ENCODE peak calls at places on chromosomes 4 and X, in eight cellular contexts. V, M, Y, A, G, T, J and Q are unnamed samples.

GRCh38 chr4:13860126-13860525 is 232.6 kb upstream of the BOD1L1 start:
- DNase-seq in A (no peak), M (no peak), J (no peak), Y (no peak), G (peak; percentile 23), T (no peak), V (no peak), Q (no peak)

GRCh38 chr4:77415689-77416088 is 189.9 kb upstream of the CXCL13 start:
- DNase-seq in V (no peak), G (no peak), J (no peak), T (no peak), Y (no peak), A (no peak), M (no peak), Q (no peak)

GRCh38 chrX:40175416-40176255 is 77.9 kb upstream of the BCOR start:
- DNase-seq in T (no peak), A (peak; percentile 93), J (peak; percentile 74), V (peak; percentile 87), Y (peak; percentile 86), G (peak; percentile 71), M (peak; percentile 84), Q (peak; percentile 61)

GRCh38 chrX:55057691-55058249 is 17.1 kb upstream of the PAGE2B start:
- DNase-seq in G (peak; percentile 54), Y (peak; percentile 36), T (peak; percentile 9), J (no peak), V (no peak), M (no peak), A (peak; percentile 50), Q (no peak)

GRCh38 chr4:74092957-74093356 is 6.0 kb downstream of the CXCL2 start:
- DNase-seq in V (no peak), J (no peak), T (no peak), M (no peak), Y (no peak), G (peak; percentile 50), A (no peak), Q (no peak)

GRCh38 chrX:40663880-40664630 is 16.7 kb upstream of the CXorf38 start:
- DNase-seq in T (no peak), J (no peak), A (no peak), G (peak; percentile 44), M (no peak), V (no peak), Y (no peak), Q (no peak)

GRCh38 chrX:140299411-140299810 is 205.5 kb downstream of the SOX3 start:
- DNase-seq in G (no peak), T (no peak), V (no peak), M (no peak), J (no peak), A (no peak), Y (no peak), Q (no peak)

GRCh38 chrX:136850441-136851175 is 29.9 kb downstream of the RBMX start:
- DNase-seq in M (no peak), Y (no peak), J (no peak), V (no peak), A (no peak), T (no peak), G (peak; percentile 56), Q (no peak)

GRCh38 chr4:183201331-183201730 is 102.3 kb downstream of the WWC2 start:
- DNase-seq in G (peak; percentile 33), A (no peak), M (no peak), Y (no peak), V (no peak), J (no peak), T (peak; percentile 82), Q (no peak)

GRCh38 chrX:139639253-139639652 is 68.7 kb downstream of the MCF2 start:
- DNase-seq in A (no peak), Y (no peak), T (no peak), V (no peak), M (no peak), J (no peak), G (no peak), Q (no peak)

GRCh38 chr4:9898596-9899345 is 117.3 kb downstream of the DRD5 start:
- DNase-seq in M (peak; percentile 55), Y (peak; percentile 10), T (peak; percentile 17), G (peak; percentile 85), A (peak; percentile 16), J (peak; percentile 41), V (no peak), Q (no peak)

GRCh38 chr4:150816491-150816890 is 198.6 kb downstream of the LRBA start:
- DNase-seq in A (no peak), T (no peak), V (no peak), M (no peak), J (no peak), Y (no peak), G (peak; percentile 25), Q (no peak)

GRCh38 chrX:150366951-150367545 is 3.9 kb downstream of the MAMLD1 start:
- DNase-seq in Y (no peak), A (no peak), M (no peak), G (peak; percentile 52), V (no peak), J (no peak), T (peak; percentile 54), Q (no peak)

GRCh38 chr4:67465032-67465762 is 80.1 kb downstream of the CENPC start:
- DNase-seq in M (no peak), A (no peak), Y (no peak), V (no peak), J (no peak), G (no peak), T (no peak), Q (no peak)

GRCh38 chr4:42843694-42844093 is 48.8 kb upstream of the GRXCR1 start:
- DNase-seq in A (no peak), J (no peak), Y (no peak), T (no peak), M (no peak), V (no peak), G (no peak), Q (no peak)

GRCh38 chrX:153952373-153953026 is 8.1 kb upstream of the RENBP start:
- DNase-seq in Y (no peak), T (no peak), M (no peak), J (no peak), V (no peak), A (no peak), G (no peak), Q (no peak)

GRCh38 chrX:153953892-153954617 is 9.6 kb upstream of the RENBP start:
- DNase-seq in T (no peak), J (no peak), M (no peak), V (peak; percentile 54), G (no peak), Y (no peak), A (no peak), Q (no peak)

GRCh38 chrX:153948847-153949819 is 4.7 kb upstream of the RENBP start:
- DNase-seq in G (no peak), T (no peak), A (no peak), V (no peak), M (no peak), J (no peak), Y (no peak), Q (no peak)

GRCh38 chrX:153953342-153953830 is 8.9 kb upstream of the RENBP start:
- DNase-seq in T (peak; percentile 34), A (peak; percentile 72), V (peak; percentile 88), G (peak; percentile 65), J (peak; percentile 74), Y (peak; percentile 69), M (peak; percentile 67), Q (peak; percentile 83)

DNA sequence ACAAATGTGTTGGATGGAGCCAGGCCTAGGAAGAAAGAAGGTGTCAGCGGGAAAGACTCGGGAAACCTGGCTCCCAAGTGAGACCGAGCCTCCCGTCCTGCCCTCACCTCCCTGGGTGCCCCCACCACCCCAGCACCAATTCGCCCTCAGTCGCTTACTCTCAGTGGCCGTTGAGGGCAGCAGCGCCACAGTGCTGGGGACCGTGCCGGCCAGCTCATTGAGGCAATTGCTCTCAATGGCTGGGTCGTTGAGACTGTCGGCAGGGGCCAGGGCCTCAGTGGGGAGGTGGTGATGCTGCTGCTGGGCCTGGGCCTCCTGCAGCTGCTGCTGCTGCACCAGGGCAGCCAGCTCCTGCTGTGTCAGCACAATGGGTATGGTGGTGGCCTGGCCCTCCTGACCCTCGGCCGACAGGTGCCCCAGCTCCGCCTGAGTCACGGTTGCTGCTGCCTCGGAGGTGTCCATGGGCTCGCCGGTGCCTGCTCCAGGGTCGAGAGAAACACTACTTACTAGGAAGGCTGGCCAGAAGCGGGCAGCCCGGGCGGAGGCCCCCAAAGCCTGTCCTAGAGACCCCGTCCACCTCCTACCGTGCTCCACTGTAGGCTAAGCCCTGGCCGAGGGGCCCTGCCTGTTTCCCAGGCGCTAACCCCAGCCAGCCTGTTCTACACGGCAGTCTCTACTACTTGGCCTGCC is 7.4 kb upstream of the RENBP start:
- DNase-seq in G (no peak), M (no peak), T (no peak), J (no peak), A (no peak), Y (no peak), V (no peak), Q (no peak)
- H3K36me3 ChIP-seq in G (peaks cover 3% of the 10 kb centered on the region), M (peaks cover 81% of the 10 kb centered on the region), T (no peaks in the 10 kb centered on the region), J (peaks cover 68% of the 10 kb centered on the region), A (peaks cover 36% of the 10 kb centered on the region), Y (peaks cover 88% of the 10 kb centered on the region), V (peaks cover 90% of the 10 kb centered on the region), Q (peaks cover 75% of the 10 kb centered on the region)

GRCh38 chrX:26915064-26915463 is 548.1 kb downstream of the PPP4R3C start:
- DNase-seq in M (no peak), V (no peak), T (peak; percentile 71), G (no peak), J (no peak), Y (no peak), A (no peak), Q (no peak)
- H3K27me3 ChIP-seq in M (no peaks in the 10 kb centered on the region), V (no peaks in the 10 kb centered on the region), T (no peaks in the 10 kb centered on the region), G (no peaks in the 10 kb centered on the region), J (no peaks in the 10 kb centered on the region), Y (no peaks in the 10 kb centered on the region), A (no peaks in the 10 kb centered on the region), Q (no peaks in the 10 kb centered on the region)

GRCh38 chr4:7819446-7819845 is 120.2 kb downstream of the AFAP1 start:
- DNase-seq in M (no peak), G (no peak), Y (no peak), T (no peak), V (no peak), A (no peak), J (no peak), Q (no peak)
- H3K36me3 ChIP-seq in M (peaks cover 30% of the 10 kb centered on the region), G (peaks cover 17% of the 10 kb centered on the region), Y (no peaks in the 10 kb centered on the region), T (peaks cover 19% of the 10 kb centered on the region), V (peaks cover 12% of the 10 kb centered on the region), A (peaks cover 6% of the 10 kb centered on the region), J (peaks cover 12% of the 10 kb centered on the region), Q (peaks cover 10% of the 10 kb centered on the region)

DNA sequence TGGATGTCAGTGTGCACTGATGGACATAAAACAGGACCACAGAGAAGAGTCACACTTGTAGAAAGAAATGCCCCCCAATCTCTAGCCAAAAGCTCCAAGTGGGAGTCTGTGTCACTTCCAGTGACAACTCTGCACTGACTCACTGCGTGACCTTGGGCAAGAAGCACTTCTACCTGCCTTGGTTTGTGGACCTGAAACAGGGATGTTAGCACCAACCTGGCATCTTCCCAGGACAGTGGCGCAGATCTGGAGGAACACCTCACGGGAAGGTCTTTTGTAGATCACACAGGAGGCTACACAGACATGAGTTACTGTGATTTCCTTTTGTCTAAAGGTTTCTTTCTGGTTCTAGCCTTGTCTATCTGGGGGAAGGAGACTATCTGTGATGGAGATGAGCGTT is 80.5 kb upstream of the DHRSX start:
- DNase-seq in J (no peak), G (no peak), Y (no peak), V (no peak), M (no peak), T (no peak), A (no peak), Q (peak; percentile 6)
- H3K27me3 ChIP-seq in J (peaks cover 18% of the 10 kb centered on the region), G (peaks cover 51% of the 10 kb centered on the region), Y (no peaks in the 10 kb centered on the region), V (no peaks in the 10 kb centered on the region), M (peaks cover 57% of the 10 kb centered on the region), T (peaks cover 6% of the 10 kb centered on the region), A (peaks cover 25% of the 10 kb centered on the region), Q (no peaks in the 10 kb centered on the region)

GRCh38 chrX:16671005-16671404 is 21.0 kb downstream of the S100G start:
- DNase-seq in M (no peak), V (no peak), J (no peak), A (peak; percentile 61), Y (no peak), T (peak; percentile 25), G (peak; percentile 74), Q (no peak)
- H3K36me3 ChIP-seq in M (no peaks in the 10 kb centered on the region), V (peaks cover 10% of the 10 kb centered on the region), J (peaks cover 5% of the 10 kb centered on the region), A (peaks cover 6% of the 10 kb centered on the region), Y (peaks cover 10% of the 10 kb centered on the region), T (peaks cover 6% of the 10 kb centered on the region), G (peaks cover 24% of the 10 kb centered on the region), Q (peaks cover 19% of the 10 kb centered on the region)